ENCODE peak calls at places on chromosomes 11 and 22, in six cellular contexts. K is stimulated activated CD8-positive, alpha-beta memory T cell treated with anti-CD3 and anti-CD28 coated beads, Interleukin-12 subunit alpha, Interleukin-12 subunit beta, amount 100 ng/mL, for 1 hour; Q is cardiac muscle cell; P is mesenchymal stem cell; E is left cardiac atrium; H is substantia nigra. Z is an unnamed sample.

GRCh38 chr11:58963551-58964075 is 24.3 kb downstream of the GLYATL1 start:
- DNase-seq in K (no peak), Q (peak; percentile 46), P (peak; percentile 34), E (peak; percentile 20), H (no peak), Z (no peak)

GRCh38 chr11:91396243-91397133 is 828.1 kb upstream of the FAT3 start:
- DNase-seq in K (no peak), Q (no peak), P (peak; percentile 8), E (no peak), H (no peak), Z (no peak)

GRCh38 chr11:101582242-101583052 is 1.4 kb downstream of the TRPC6 start:
- DNase-seq in K (no peak), Q (peak; percentile 14), P (peak; percentile 11), E (no peak), H (no peak), Z (no peak)

GRCh38 chr22:32473388-32473952 is 1.1 kb upstream of the FBXO7 start:
- DNase-seq in K (peak; percentile 6), Q (peak; percentile 73), P (peak; percentile 79), E (no peak), H (no peak), Z (peak; percentile 68)

GRCh38 chr11:114147389-114148382 is 88.2 kb downstream of the ZBTB16 start:
- DNase-seq in K (no peak), Q (peak; percentile 30), P (peak; percentile 38), E (no peak), H (no peak), Z (no peak)

GRCh38 chr11:72038491-72038890 is 39.8 kb downstream of the IL18BP start:
- DNase-seq in K (no peak), Q (no peak), P (peak; percentile 12), E (peak; percentile 62), H (peak; percentile 45), Z (no peak)

GRCh38 chr11:76603202-76603601 is 67.3 kb downstream of the LRRC32 start:
- DNase-seq in K (no peak), Q (no peak), P (no peak), E (no peak), H (no peak), Z (no peak)

GRCh38 chr22:20551805-20552449 is 44.5 kb downstream of the MED15 start:
- DNase-seq in K (no peak), Q (no peak), P (no peak), E (peak; percentile 37), H (peak; percentile 43), Z (no peak)

GRCh38 chr11:114616516-114616915 is 20.9 kb upstream of the NXPE4 start:
- DNase-seq in K (no peak), Q (no peak), P (no peak), E (no peak), H (no peak), Z (no peak)